ENCODE peak calls at places on chromosomes 16 and 17, in seven cellular contexts. S, V, L, D, Z, X and P are unnamed samples.

GRCh38 chr16:56793504-56793903 is 63.6 kb downstream of the NUP93 start:
- DNase-seq in X (no peak), Z (no peak), D (no peak), V (peak), L (no peak), S (no peak), P (no peak)

GRCh38 chr16:52634101-52634500 is 87.2 kb upstream of the TOX3 start:
- DNase-seq in V (no peak), S (peak), D (no peak), Z (no peak), X (no peak), L (no peak), P (no peak)

GRCh38 chr17:63974594-63975192 is 2.0 kb upstream of the SCN4A start:
- DNase-seq in Z (no peak), L (peak), V (no peak), D (no peak), X (peak), S (no peak), P (no peak)

GRCh38 chr16:89193021-89193575 is 7.2 kb downstream of the SLC22A31 start:
- DNase-seq in X (peak), D (peak), S (no peak), Z (peak), V (no peak), L (no peak), P (no peak)

GRCh38 chr17:74332017-74332650 is 6.1 kb downstream of the KIF19 start:
- DNase-seq in L (no peak), V (no peak), X (no peak), D (no peak), Z (no peak), S (peak), P (no peak)

GRCh38 chr17:48024149-48025039 is 13.2 kb downstream of the COPZ2 start:
- DNase-seq in V (no peak), D (peak), L (no peak), X (no peak), S (peak), Z (peak), P (no peak)

GRCh38 chr17:4247981-4248388 is 15.8 kb downstream of the ANKFY1 start:
- DNase-seq in S (no peak), V (no peak), X (no peak), L (no peak), D (no peak), Z (no peak), P (peak)

GRCh38 chr16:69048328-69049120 is 56.9 kb upstream of the HAS3 start:
- DNase-seq in D (no peak), L (no peak), X (no peak), S (no peak), V (no peak), Z (no peak), P (no peak)

GRCh38 chr17:79490530-79490929 is 120.3 kb downstream of the RBFOX3 start:
- DNase-seq in X (no peak), Z (no peak), D (no peak), S (no peak), L (no peak), V (no peak), P (no peak)

GRCh38 chr17:67639997-67640396 is 77.7 kb upstream of the NOL11 start:
- DNase-seq in V (no peak), D (no peak), S (no peak), L (no peak), X (no peak), Z (no peak), P (no peak)

GRCh38 chr17:44167181-44167861 is 3.2 kb upstream of the ASB16 start:
- DNase-seq in X (no peak), V (no peak), D (no peak), Z (no peak), L (no peak), S (peak), P (no peak)

GRCh38 chr17:46739982-46740381 is 78.5 kb downstream of the WNT3 start:
- DNase-seq in V (no peak), S (no peak), X (no peak), D (no peak), L (no peak), Z (no peak), P (no peak)